ENCODE peak calls at places on chromosomes 2 and 18, in nine cellular contexts. H is stimulated activated naive CD8-positive, alpha-beta T cell treated with anti-CD3 and anti-CD28 coated beads, Interleukin-15, Interleukin-2, amounts not matched to agents 100 U/mL and 50 U/mL, for 24 hours; G is NCI-H1092; I is stimulated activated CD4-positive, alpha-beta T cell treated with anti-CD3 and anti-CD28 coated beads, TNF-alpha, amount 100 ng/mL, for 24 hours; V is NCI-H446; S is HEK293T; W is NCI-H187; E is B cell; B is activated naive CD8-positive, alpha-beta T cell treated with anti-CD3 and anti-CD28 coated beads, Interleukin-2, amount 50 U/mL, for 24 hours. A is an unnamed sample.

GRCh38 chr18:77012120-77012519 is 120.5 kb downstream of the MBP start:
- DNase-seq in H (no peak), G (no peak), I (no peak), V (no peak), S (no peak), W (no peak), E (no peak), B (no peak), A (no peak)

GRCh38 chr2:60551241-60552095 is 2.0 kb downstream of the BCL11A start:
- DNase-seq in H (peak), G (peak), I (no peak), V (peak), S (peak), W (no peak), E (peak), B (peak), A (no peak)

GRCh38 chr2:171271380-171271779 is 110.7 kb upstream of the TLK1 start:
- DNase-seq in H (no peak), G (no peak), I (no peak), V (no peak), S (no peak), W (no peak), E (no peak), B (no peak), A (no peak)

GRCh38 chr2:135546432-135546831 is 15.1 kb downstream of the R3HDM1 start:
- DNase-seq in H (no peak), G (no peak), I (no peak), V (no peak), S (no peak), W (no peak), E (no peak), B (no peak), A (no peak)

GRCh38 chr2:199738723-199739412 is 112.1 kb downstream of the FTCDNL1 start:
- DNase-seq in H (no peak), G (no peak), I (no peak), V (no peak), S (no peak), W (no peak), E (no peak), B (no peak), A (no peak)

GRCh38 chr2:167298017-167298416 is 409.7 kb downstream of the XIRP2 start:
- DNase-seq in H (no peak), G (no peak), I (no peak), V (no peak), S (no peak), W (no peak), E (no peak), B (no peak), A (no peak)

GRCh38 chr2:180046776-180047175 is 39.7 kb upstream of the CWC22 start:
- DNase-seq in H (no peak), G (no peak), I (no peak), V (no peak), S (no peak), W (no peak), E (no peak), B (no peak), A (no peak)

GRCh38 chr2:67311536-67311935 is 85.6 kb upstream of the ETAA1 start:
- DNase-seq in H (no peak), G (no peak), I (no peak), V (peak), S (no peak), W (no peak), E (no peak), B (no peak), A (no peak)

GRCh38 chr2:237920673-237921072 is 46.1 kb upstream of the UBE2F start:
- DNase-seq in H (no peak), G (no peak), I (no peak), V (no peak), S (no peak), W (no peak), E (no peak), B (no peak), A (no peak)

GRCh38 chr2:106701134-106701994 is 184.6 kb downstream of the ST6GAL2 start:
- DNase-seq in H (no peak), G (no peak), I (no peak), V (no peak), S (no peak), W (no peak), E (no peak), B (no peak), A (no peak)

GRCh38 chr2:207951734-207952480 is 73.4 kb downstream of the PLEKHM3 start:
- DNase-seq in H (no peak), G (no peak), I (no peak), V (no peak), S (no peak), W (no peak), E (peak), B (no peak), A (no peak)

GRCh38 chr2:159208449-159208848 is 78.1 kb downstream of the WDSUB1 start:
- DNase-seq in H (no peak), G (no peak), I (no peak), V (no peak), S (no peak), W (no peak), E (no peak), B (no peak), A (no peak)

GRCh38 chr2:38835990-38836389 is 39.7 kb downstream of the DHX57 start:
- DNase-seq in H (no peak), G (no peak), I (no peak), V (no peak), S (no peak), W (no peak), E (peak), B (no peak), A (no peak)

GRCh38 chr2:29155578-29155977 is 40.4 kb downstream of the CLIP4 start:
- DNase-seq in H (no peak), G (no peak), I (no peak), V (no peak), S (no peak), W (no peak), E (no peak), B (no peak), A (no peak)

GRCh38 chr2:15048000-15048399 is 415.5 kb downstream of the LRATD1 start:
- DNase-seq in H (no peak), G (no peak), I (no peak), V (no peak), S (no peak), W (no peak), E (no peak), B (no peak), A (no peak)

GRCh38 chr2:174436351-174436750 is 40.8 kb downstream of the SCRN3 start:
- DNase-seq in H (no peak), G (no peak), I (no peak), V (no peak), S (no peak), W (no peak), E (no peak), B (no peak), A (no peak)

GRCh38 chr2:199910338-199911051 is 598 bp upstream of the C2orf69 start:
- DNase-seq in H (no peak), G (no peak), I (no peak), V (no peak), S (no peak), W (no peak), E (no peak), B (no peak), A (no peak)

GRCh38 chr2:128442053-128442751 is 123.5 kb upstream of the HS6ST1 start:
- DNase-seq in H (no peak), G (no peak), I (no peak), V (no peak), S (no peak), W (no peak), E (no peak), B (no peak), A (no peak)

GRCh38 chr2:227192491-227192890 is 28.1 kb downstream of the COL4A3 start:
- DNase-seq in H (no peak), G (no peak), I (no peak), V (no peak), S (no peak), W (no peak), E (no peak), B (no peak), A (no peak)

GRCh38 chr18:27411911-27412310 is 226.8 kb upstream of the CHST9 start:
- DNase-seq in H (no peak), G (no peak), I (no peak), V (no peak), S (no peak), W (no peak), E (no peak), B (no peak), A (no peak)

GRCh38 chr2:237222178-237222577 is 136.5 kb downstream of the COPS8 start:
- DNase-seq in H (no peak), G (no peak), I (no peak), V (no peak), S (no peak), W (no peak), E (no peak), B (no peak), A (no peak)

GRCh38 chr2:38427053-38427452 is 50.0 kb upstream of the ATL2 start:
- DNase-seq in H (no peak), G (no peak), I (no peak), V (no peak), S (no peak), W (no peak), E (no peak), B (no peak), A (no peak)

GRCh38 chr2:136219341-136219740 is 101.4 kb upstream of the CXCR4 start:
- DNase-seq in H (no peak), G (no peak), I (no peak), V (no peak), S (no peak), W (no peak), E (no peak), B (no peak), A (no peak)

GRCh38 chr2:34234823-34235222 is 635.7 kb upstream of the FAM98A start:
- DNase-seq in H (no peak), G (no peak), I (no peak), V (no peak), S (no peak), W (no peak), E (no peak), B (no peak), A (no peak)

GRCh38 chr2:104043864-104044263 is 810.1 kb upstream of the POU3F3 start:
- DNase-seq in H (no peak), G (peak), I (no peak), V (no peak), S (peak), W (no peak), E (no peak), B (no peak), A (no peak)

GRCh38 chr2:66966631-66967030 is 430.5 kb upstream of the ETAA1 start:
- DNase-seq in H (no peak), G (no peak), I (no peak), V (no peak), S (no peak), W (no peak), E (no peak), B (no peak), A (no peak)

GRCh38 chr2:239244625-239245024 is 156.2 kb downstream of the HDAC4 start:
- DNase-seq in H (no peak), G (no peak), I (no peak), V (no peak), S (no peak), W (no peak), E (no peak), B (no peak), A (no peak)

GRCh38 chr2:182436252-182436651 is 9.4 kb upstream of the PDE1A start:
- DNase-seq in H (no peak), G (no peak), I (no peak), V (no peak), S (no peak), W (no peak), E (no peak), B (no peak), A (no peak)

GRCh38 chr2:48944961-48945360 is 189.4 kb upstream of the LHCGR start:
- DNase-seq in H (no peak), G (no peak), I (no peak), V (no peak), S (no peak), W (no peak), E (no peak), B (no peak), A (no peak)

GRCh38 chr2:141707486-141707885 is 423.3 kb downstream of the LRP1B start:
- DNase-seq in H (no peak), G (no peak), I (no peak), V (no peak), S (no peak), W (no peak), E (no peak), B (no peak), A (no peak)

GRCh38 chr18:68520406-68521075 is 194.4 kb downstream of the TMX3 start:
- DNase-seq in H (no peak), G (no peak), I (no peak), V (no peak), S (no peak), W (no peak), E (no peak), B (no peak), A (no peak)

GRCh38 chr2:240127911-240128607 is 8.0 kb downstream of the COPS9 start:
- DNase-seq in H (no peak), G (no peak), I (no peak), V (no peak), S (no peak), W (no peak), E (no peak), B (no peak), A (no peak)

GRCh38 chr2:25757906-25758305 is 84.5 kb upstream of the DTNB start:
- DNase-seq in H (no peak), G (no peak), I (no peak), V (no peak), S (no peak), W (no peak), E (no peak), B (no peak), A (no peak)

GRCh38 chr2:37740330-37740729 is 68.9 kb upstream of the CDC42EP3 start:
- DNase-seq in H (no peak), G (no peak), I (no peak), V (no peak), S (no peak), W (no peak), E (no peak), B (no peak), A (no peak)

GRCh38 chr18:9827856-9828793 is 57.6 kb upstream of the TXNDC2 start:
- DNase-seq in H (no peak), G (no peak), I (no peak), V (peak), S (no peak), W (no peak), E (no peak), B (no peak), A (no peak)

GRCh38 chr2:30315391-30316055 is 84.2 kb downstream of the LBH start:
- DNase-seq in H (no peak), G (no peak), I (no peak), V (no peak), S (no peak), W (no peak), E (no peak), B (no peak), A (no peak)

GRCh38 chr2:35973132-35973736 is 382.3 kb upstream of the CRIM1 start:
- DNase-seq in H (no peak), G (no peak), I (peak), V (peak), S (peak), W (no peak), E (no peak), B (no peak), A (no peak)

GRCh38 chr2:109102588-109103233 is 26.3 kb upstream of the SH3RF3 start:
- DNase-seq in H (no peak), G (no peak), I (peak), V (no peak), S (peak), W (no peak), E (no peak), B (no peak), A (no peak)

GRCh38 chr2:233503481-233503880 is 63.1 kb downstream of the USP40 start:
- DNase-seq in H (no peak), G (no peak), I (no peak), V (no peak), S (no peak), W (no peak), E (no peak), B (no peak), A (no peak)

A was measured in cerebellar nuclear complex.